ENCODE peak calls at places on chromosome 13, in nine cellular contexts. One of them, this sample, is unnamed.

GRCh38 chr13:99473515-99473914 is 27.8 kb upstream of the TM9SF2 start:
- DNase-seq in AG10803: no peak
- DNase-seq in midbrain: no peak
- DNase-seq in T-cell: no peak
- DNase-seq in ELF-1: no peak
- DNase-seq in skeletal muscle cell: no peak
- DNase-seq in HEK293T: no peak
- DNase-seq in hypothalamus: no peak
- DNase-seq in GM04504: no peak
- DNase-seq in this sample: no peak

GRCh38 chr13:98142427-98143156 is at the start of gene FARP1:
- DNase-seq in AG10803: peak; percentile 65
- DNase-seq in midbrain: peak; percentile 68
- DNase-seq in T-cell: no peak
- DNase-seq in ELF-1: peak; percentile 65
- DNase-seq in skeletal muscle cell: peak; percentile 18
- DNase-seq in HEK293T: peak; percentile 77
- DNase-seq in hypothalamus: no peak
- DNase-seq in GM04504: peak; percentile 52
- DNase-seq in this sample: no peak

GRCh38 chr13:60178327-60178726 is 14.6 kb upstream of the DIAPH3 start:
- DNase-seq in AG10803: no peak
- DNase-seq in midbrain: no peak
- DNase-seq in T-cell: no peak
- DNase-seq in ELF-1: no peak
- DNase-seq in skeletal muscle cell: no peak
- DNase-seq in HEK293T: no peak
- DNase-seq in hypothalamus: no peak
- DNase-seq in GM04504: no peak
- DNase-seq in this sample: no peak

GRCh38 chr13:37485766-37486165 is 112.8 kb downstream of the POSTN start:
- DNase-seq in AG10803: peak; percentile 65
- DNase-seq in midbrain: no peak
- DNase-seq in T-cell: no peak
- DNase-seq in ELF-1: no peak
- DNase-seq in skeletal muscle cell: no peak
- DNase-seq in HEK293T: no peak
- DNase-seq in hypothalamus: no peak
- DNase-seq in GM04504: no peak
- DNase-seq in this sample: no peak

GRCh38 chr13:110037925-110038573 is 251.7 kb upstream of the IRS2 start:
- DNase-seq in AG10803: no peak
- DNase-seq in midbrain: no peak
- DNase-seq in T-cell: no peak
- DNase-seq in ELF-1: no peak
- DNase-seq in skeletal muscle cell: no peak
- DNase-seq in HEK293T: no peak
- DNase-seq in hypothalamus: no peak
- DNase-seq in GM04504: no peak
- DNase-seq in this sample: no peak

GRCh38 chr13:109369357-109370052 is 416.9 kb downstream of the IRS2 start:
- DNase-seq in AG10803: no peak
- DNase-seq in midbrain: peak; percentile 75
- DNase-seq in T-cell: no peak
- DNase-seq in ELF-1: no peak
- DNase-seq in skeletal muscle cell: no peak
- DNase-seq in HEK293T: no peak
- DNase-seq in hypothalamus: peak; percentile 23
- DNase-seq in GM04504: no peak
- DNase-seq in this sample: no peak

GRCh38 chr13:108947551-108948030 is 318.2 kb downstream of the MYO16 start:
- DNase-seq in AG10803: peak; percentile 97
- DNase-seq in midbrain: no peak
- DNase-seq in T-cell: no peak
- DNase-seq in ELF-1: no peak
- DNase-seq in skeletal muscle cell: no peak
- DNase-seq in HEK293T: no peak
- DNase-seq in hypothalamus: no peak
- DNase-seq in GM04504: peak; percentile 80
- DNase-seq in this sample: no peak

GRCh38 chr13:79874396-79875360 is 393.7 kb downstream of the NDFIP2 start:
- DNase-seq in AG10803: peak; percentile 11
- DNase-seq in midbrain: no peak
- DNase-seq in T-cell: no peak
- DNase-seq in ELF-1: no peak
- DNase-seq in skeletal muscle cell: no peak
- DNase-seq in HEK293T: no peak
- DNase-seq in hypothalamus: no peak
- DNase-seq in GM04504: no peak
- DNase-seq in this sample: no peak

GRCh38 chr13:50969691-50970090 is 60.1 kb downstream of the RNASEH2B start:
- DNase-seq in AG10803: peak; percentile 5
- DNase-seq in midbrain: no peak
- DNase-seq in T-cell: no peak
- DNase-seq in ELF-1: peak; percentile 79
- DNase-seq in skeletal muscle cell: no peak
- DNase-seq in HEK293T: no peak
- DNase-seq in hypothalamus: no peak
- DNase-seq in GM04504: no peak
- DNase-seq in this sample: no peak

GRCh38 chr13:27972619-27972877 is 3.4 kb upstream of the CDX2 start:
- DNase-seq in AG10803: no peak
- DNase-seq in midbrain: no peak
- DNase-seq in T-cell: no peak
- DNase-seq in ELF-1: no peak
- DNase-seq in skeletal muscle cell: no peak
- DNase-seq in HEK293T: no peak
- DNase-seq in hypothalamus: no peak
- DNase-seq in GM04504: no peak
- DNase-seq in this sample: no peak

GRCh38 chr13:28380319-28380718 is 114.6 kb downstream of the FLT1 start:
- DNase-seq in AG10803: no peak
- DNase-seq in midbrain: no peak
- DNase-seq in T-cell: no peak
- DNase-seq in ELF-1: no peak
- DNase-seq in skeletal muscle cell: no peak
- DNase-seq in HEK293T: no peak
- DNase-seq in hypothalamus: no peak
- DNase-seq in GM04504: no peak
- DNase-seq in this sample: no peak

GRCh38 chr13:23550164-23550563 is 20.0 kb upstream of the TNFRSF19 start:
- DNase-seq in AG10803: no peak
- DNase-seq in midbrain: no peak
- DNase-seq in T-cell: no peak
- DNase-seq in ELF-1: no peak
- DNase-seq in skeletal muscle cell: no peak
- DNase-seq in HEK293T: no peak
- DNase-seq in hypothalamus: no peak
- DNase-seq in GM04504: no peak
- DNase-seq in this sample: no peak

GRCh38 chr13:112363867-112364528 is 12.2 kb upstream of the SPACA7 start:
- DNase-seq in AG10803: no peak
- DNase-seq in midbrain: no peak
- DNase-seq in T-cell: no peak
- DNase-seq in ELF-1: no peak
- DNase-seq in skeletal muscle cell: no peak
- DNase-seq in HEK293T: no peak
- DNase-seq in hypothalamus: no peak
- DNase-seq in GM04504: no peak
- DNase-seq in this sample: no peak

GRCh38 chr13:110319774-110320509 is 12.9 kb downstream of the COL4A2 start:
- DNase-seq in AG10803: peak; percentile 77
- DNase-seq in midbrain: no peak
- DNase-seq in T-cell: no peak
- DNase-seq in ELF-1: peak; percentile 57
- DNase-seq in skeletal muscle cell: no peak
- DNase-seq in HEK293T: no peak
- DNase-seq in hypothalamus: no peak
- DNase-seq in GM04504: no peak
- DNase-seq in this sample: no peak

GRCh38 chr13:23902975-23903905 is 5.9 kb upstream of the C1QTNF9B start:
- DNase-seq in AG10803: no peak
- DNase-seq in midbrain: no peak
- DNase-seq in T-cell: no peak
- DNase-seq in ELF-1: peak; percentile 14
- DNase-seq in skeletal muscle cell: no peak
- DNase-seq in HEK293T: no peak
- DNase-seq in hypothalamus: no peak
- DNase-seq in GM04504: no peak
- DNase-seq in this sample: no peak

GRCh38 chr13:113897161-113897560 is 33.3 kb upstream of the GAS6 start:
- DNase-seq in AG10803: peak; percentile 100
- DNase-seq in midbrain: no peak
- DNase-seq in T-cell: no peak
- DNase-seq in ELF-1: no peak
- DNase-seq in skeletal muscle cell: peak; percentile 91
- DNase-seq in HEK293T: no peak
- DNase-seq in hypothalamus: no peak
- DNase-seq in GM04504: peak; percentile 90
- DNase-seq in this sample: no peak

GRCh38 chr13:24281188-24282008 is 28.0 kb upstream of the C1QTNF9 start:
- DNase-seq in AG10803: no peak
- DNase-seq in midbrain: no peak
- DNase-seq in T-cell: no peak
- DNase-seq in ELF-1: no peak
- DNase-seq in skeletal muscle cell: no peak
- DNase-seq in HEK293T: no peak
- DNase-seq in hypothalamus: no peak
- DNase-seq in GM04504: no peak
- DNase-seq in this sample: no peak

GRCh38 chr13:62643007-62643483 is 1227.4 kb upstream of the PCDH20 start:
- DNase-seq in AG10803: no peak
- DNase-seq in midbrain: no peak
- DNase-seq in T-cell: no peak
- DNase-seq in ELF-1: no peak
- DNase-seq in skeletal muscle cell: peak; percentile 18
- DNase-seq in HEK293T: no peak
- DNase-seq in hypothalamus: no peak
- DNase-seq in GM04504: no peak
- DNase-seq in this sample: peak; percentile 24

GRCh38 chr13:21071894-21072293 is 10.5 kb upstream of the LATS2 start:
- DNase-seq in AG10803: peak; percentile 58
- DNase-seq in midbrain: no peak
- DNase-seq in T-cell: no peak
- DNase-seq in ELF-1: no peak
- DNase-seq in skeletal muscle cell: no peak
- DNase-seq in HEK293T: no peak
- DNase-seq in hypothalamus: no peak
- DNase-seq in GM04504: no peak
- DNase-seq in this sample: no peak

GRCh38 chr13:32040689-32041088 is 9.1 kb downstream of the FRY start:
- DNase-seq in AG10803: no peak
- DNase-seq in midbrain: no peak
- DNase-seq in T-cell: no peak
- DNase-seq in ELF-1: no peak
- DNase-seq in skeletal muscle cell: no peak
- DNase-seq in HEK293T: no peak
- DNase-seq in hypothalamus: no peak
- DNase-seq in GM04504: no peak
- DNase-seq in this sample: no peak